ENCODE peak calls at places on chromosomes 4 and X, in four cellular contexts. E, A, X and W are unnamed samples.

GRCh38 chr4:67366341-67366861 is 178.9 kb downstream of the CENPC start:
- DNase-seq in E (no peak), A (no peak), X (peak), W (no peak)

GRCh38 chrX:1592863-1593201 is 1.4 kb downstream of the AKAP17A start:
- DNase-seq in E (no peak), A (no peak), X (no peak), W (peak)

GRCh38 chrX:69268637-69269036 is 103.4 kb upstream of the PJA1 start:
- DNase-seq in E (no peak), A (no peak), X (no peak), W (no peak)

GRCh38 chr4:109879081-109879480 is 31.2 kb downstream of the LRIT3 start:
- DNase-seq in E (no peak), A (no peak), X (no peak), W (no peak)

GRCh38 chrX:23338334-23338733 is 3.7 kb downstream of the PTCHD1 start:
- DNase-seq in E (no peak), A (no peak), X (no peak), W (no peak)

GRCh38 chr4:66000500-66001117 is 330.3 kb upstream of the EPHA5 start:
- DNase-seq in E (no peak), A (no peak), X (no peak), W (no peak)

GRCh38 chr4:151727365-151727764 is 33.4 kb downstream of the GATB start:
- DNase-seq in E (no peak), A (no peak), X (no peak), W (no peak)

GRCh38 chr4:2787230-2788100 is 5.4 kb upstream of the SH3BP2 start:
- DNase-seq in E (peak), A (peak), X (no peak), W (peak)

GRCh38 chr4:100823066-100823992 is 305.5 kb upstream of the EMCN start:
- DNase-seq in E (peak), A (no peak), X (no peak), W (no peak)

GRCh38 chr4:6608758-6609414 is 31.6 kb upstream of the MRFAP1 start:
- DNase-seq in E (no peak), A (no peak), X (no peak), W (no peak)

DNA sequence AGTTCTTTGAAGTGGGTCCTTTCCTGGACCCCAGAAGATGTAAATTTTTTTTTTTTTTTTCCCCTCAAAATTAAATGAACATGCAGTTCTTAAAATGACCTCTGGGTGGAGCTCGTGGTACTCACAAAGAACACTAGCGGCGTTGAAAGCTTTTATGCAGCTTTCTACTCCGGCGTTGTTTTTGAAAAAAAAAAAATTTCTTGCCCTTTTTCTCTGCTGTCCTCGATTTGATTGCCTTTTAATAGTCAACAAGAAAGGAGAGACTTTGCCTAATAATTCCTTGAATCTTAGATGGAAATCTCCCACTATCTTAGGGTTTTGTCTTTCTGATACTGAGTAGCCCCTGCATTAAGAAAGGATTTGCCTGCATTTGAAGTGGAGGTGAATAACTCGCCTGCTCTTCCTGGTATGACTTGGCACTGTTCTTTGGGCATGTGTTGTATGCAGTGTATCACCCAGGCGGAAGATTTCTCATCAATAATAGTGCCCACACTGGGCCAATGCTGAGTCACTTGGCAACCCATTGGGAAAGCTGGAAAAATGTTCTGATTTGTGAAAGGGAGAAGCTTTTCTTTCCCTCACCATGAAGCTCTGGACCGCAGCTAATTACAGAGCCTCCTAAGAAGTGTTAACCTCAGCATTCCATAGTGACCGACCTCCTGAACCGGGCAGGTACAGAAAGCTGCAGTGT is 104.0 kb downstream of the PHEX start:
- DNase-seq in E (no peak), A (no peak), X (peak), W (peak)
- TF ChIP-seq SPI1 in E (no peak), A (no peak), X (no peak), W (no peak)

GRCh38 chr4:19254476-19254875 is 997.2 kb upstream of the SLIT2 start:
- DNase-seq in E (no peak), A (no peak), X (no peak), W (no peak)
- TF ChIP-seq SPI1 in E (no peak), A (no peak), X (no peak), W (no peak)

DNA sequence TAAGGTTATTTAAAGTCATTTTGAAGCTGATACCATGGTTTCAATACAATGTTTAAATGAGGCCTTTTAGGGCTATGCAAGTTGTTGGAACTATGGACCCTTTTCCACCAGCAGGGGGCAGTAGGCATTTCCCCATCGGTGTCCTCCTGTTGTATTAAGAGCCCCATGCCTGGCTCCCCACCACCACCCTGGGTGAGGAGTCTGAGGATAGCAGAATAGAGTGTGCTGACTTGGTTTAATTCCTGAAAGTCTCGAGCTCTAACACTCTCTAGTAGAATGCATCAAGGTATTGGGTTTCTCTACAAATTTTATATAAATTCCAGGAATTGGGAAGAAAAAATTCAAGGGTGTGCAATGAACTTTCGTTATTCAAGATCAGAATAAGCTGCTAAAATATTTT is 234.8 kb upstream of the JADE1 start:
- DNase-seq in E (peak), A (peak), X (peak), W (peak)
- TF ChIP-seq SPI1 in E (no peak), A (no peak), X (no peak), W (no peak)

GRCh38 chrX:108439434-108439883 is at the start of gene COL4A5:
- DNase-seq in E (no peak), A (no peak), X (peak), W (no peak)
- TF ChIP-seq SPI1 in E (no peak), A (no peak), X (no peak), W (no peak)